ENCODE peak calls at places on chromosomes 1 and 21, in seven cellular contexts. W, F, Q, Z, D, M and N are unnamed samples.

GRCh38 chr1:242530761-242531160 is 6.3 kb upstream of the PLD5 start:
- DNase-seq in W (no peak), F (no peak), Q (no peak), Z (no peak), D (no peak), M (no peak), N (no peak)

GRCh38 chr1:37257646-37258045 is 216.7 kb upstream of the ZC3H12A start:
- DNase-seq in W (no peak), F (no peak), Q (no peak), Z (no peak), D (no peak), M (no peak), N (no peak)

GRCh38 chr1:212179394-212180076 is 105.7 kb upstream of the PPP2R5A start:
- DNase-seq in W (no peak), F (no peak), Q (no peak), Z (no peak), D (peak; percentile 76), M (no peak), N (no peak)

GRCh38 chr1:53295746-53296722 is 31.8 kb downstream of the LRP8 start:
- DNase-seq in W (no peak), F (peak; percentile 78), Q (peak; percentile 41), Z (peak; percentile 45), D (no peak), M (no peak), N (no peak)

GRCh38 chr1:172745014-172745413 is 86.1 kb downstream of the FASLG start:
- DNase-seq in W (no peak), F (peak; percentile 47), Q (no peak), Z (peak; percentile 42), D (peak; percentile 62), M (no peak), N (peak; percentile 69)

GRCh38 chr21:41393876-41394465 is 32.1 kb upstream of the MX1 start:
- DNase-seq in W (no peak), F (no peak), Q (no peak), Z (no peak), D (no peak), M (no peak), N (no peak)

GRCh38 chr1:119226880-119227279 is 86.4 kb upstream of the WARS2 start:
- DNase-seq in W (no peak), F (no peak), Q (no peak), Z (no peak), D (no peak), M (no peak), N (no peak)

GRCh38 chr1:8409107-8409506 is 91.2 kb downstream of the SLC45A1 start:
- DNase-seq in W (no peak), F (peak; percentile 34), Q (peak; percentile 21), Z (peak; percentile 34), D (no peak), M (no peak), N (peak; percentile 69)

GRCh38 chr1:221620437-221621384 is 121.2 kb downstream of the DUSP10 start:
- DNase-seq in W (no peak), F (no peak), Q (no peak), Z (no peak), D (no peak), M (no peak), N (no peak)

GRCh38 chr1:3101127-3101939 is 32.3 kb downstream of the PRDM16 start:
- DNase-seq in W (no peak), F (no peak), Q (no peak), Z (no peak), D (no peak), M (no peak), N (no peak)